ENCODE peak calls at places on chromosomes 11 and 22, in six cellular contexts. L is A549, V is choroid plexus epithelial cell, S is bronchial epithelial cell, F is K562, X is cardiac fibroblast. N is an unnamed sample.

GRCh38 chr11:25163421-25163820 is 666.6 kb downstream of the LUZP2 start:
- DNase-seq in L (no peak), V (peak), S (no peak), F (no peak), X (peak), N (no peak)

GRCh38 chr11:73869234-73869949 is 7.3 kb downstream of the COA4 start:
- DNase-seq in L (peak), V (peak), S (no peak), F (no peak), X (no peak), N (no peak)

GRCh38 chr11:71080239-71081097 is 171.9 kb downstream of the SHANK2 start:
- DNase-seq in L (peak), V (peak), S (peak), F (peak), X (peak), N (peak)

GRCh38 chr11:130786586-130786985 is 129.7 kb downstream of the SNX19 start:
- DNase-seq in L (no peak), V (no peak), S (no peak), F (no peak), X (no peak), N (no peak)

GRCh38 chr11:23924226-23924625 is 572.6 kb upstream of the LUZP2 start:
- DNase-seq in L (no peak), V (no peak), S (no peak), F (no peak), X (no peak), N (no peak)

GRCh38 chr22:36563444-36563843 is 34.5 kb upstream of the EIF3D start:
- DNase-seq in L (no peak), V (no peak), S (no peak), F (no peak), X (no peak), N (no peak)

GRCh38 chr11:38683484-38683883 is 2085.4 kb upstream of the RAG2 start:
- DNase-seq in L (no peak), V (no peak), S (no peak), F (no peak), X (no peak), N (no peak)

GRCh38 chr11:94445641-94446040 is 44.4 kb upstream of the GPR83 start:
- DNase-seq in L (no peak), V (no peak), S (no peak), F (no peak), X (no peak), N (no peak)

GRCh38 chr11:2304156-2305139 is 2.6 kb downstream of the TSPAN32 start:
- DNase-seq in L (no peak), V (no peak), S (no peak), F (no peak), X (peak), N (peak)

GRCh38 chr22:26169312-26170111 is at the start of gene SEZ6L:
- DNase-seq in L (no peak), V (no peak), S (no peak), F (no peak), X (no peak), N (no peak)

GRCh38 chr22:46011627-46012181 is 34.7 kb upstream of the WNT7B start:
- DNase-seq in L (no peak), V (no peak), S (no peak), F (no peak), X (no peak), N (no peak)

GRCh38 chr22:27874185-27874584 is 44.9 kb downstream of the PITPNB start:
- DNase-seq in L (no peak), V (no peak), S (no peak), F (no peak), X (no peak), N (no peak)

GRCh38 chr11:78733031-78733430 is 158.4 kb upstream of the NARS2 start:
- DNase-seq in L (no peak), V (no peak), S (no peak), F (no peak), X (no peak), N (no peak)

GRCh38 chr11:128678017-128678416 is 15.9 kb upstream of the FLI1 start:
- DNase-seq in L (no peak), V (no peak), S (no peak), F (no peak), X (no peak), N (no peak)

GRCh38 chr11:17252704-17253103 is 23.8 kb upstream of the NUCB2 start:
- DNase-seq in L (no peak), V (no peak), S (no peak), F (no peak), X (no peak), N (no peak)

GRCh38 chr11:114183041-114183511 is 113.1 kb upstream of the NNMT start:
- DNase-seq in L (no peak), V (no peak), S (no peak), F (no peak), X (no peak), N (no peak)

DNA sequence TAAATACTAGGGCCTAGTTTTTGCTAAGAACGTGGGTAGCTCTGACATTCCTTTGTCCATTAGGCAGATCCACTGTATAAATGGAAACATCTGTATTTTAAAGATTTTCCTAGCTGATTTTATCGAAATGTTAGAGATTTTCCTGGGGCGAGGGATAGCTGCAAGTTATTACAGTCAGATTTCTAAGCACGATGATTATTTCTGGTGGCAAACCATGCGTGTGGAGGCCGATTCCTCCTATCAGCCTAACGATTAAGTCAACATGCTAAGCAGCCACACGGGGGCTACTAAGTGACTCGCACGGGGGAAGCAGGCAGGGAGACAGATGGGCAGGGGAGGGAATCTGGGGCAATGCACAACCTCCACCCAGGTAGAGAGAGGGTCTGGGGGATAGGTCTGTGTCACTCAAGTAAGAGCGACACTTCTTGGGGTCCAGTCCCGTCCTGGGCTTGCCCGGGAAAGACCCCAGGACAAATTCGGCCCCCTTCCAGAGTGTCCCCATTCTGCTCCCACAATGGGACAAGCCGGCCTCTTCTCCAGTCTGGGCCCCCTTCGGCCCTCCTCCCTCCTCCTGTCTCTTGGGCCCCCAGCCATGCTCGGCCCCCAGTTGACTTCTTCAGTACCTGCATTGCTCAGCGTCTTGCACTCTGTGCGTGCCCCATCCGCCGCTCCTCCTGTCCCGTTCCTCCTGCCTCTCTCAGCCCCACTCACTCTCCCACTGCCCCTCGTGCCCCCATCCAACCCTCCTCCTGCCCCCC is 571 bp downstream of the C11orf24 start:
- DNase-seq in L (peak), V (peak), S (peak), F (peak), X (peak), N (peak)
- H3K4me3 ChIP-seq in L (peak), V (peak), S (peak), F (peak), X (peak), N (peak)

DNA sequence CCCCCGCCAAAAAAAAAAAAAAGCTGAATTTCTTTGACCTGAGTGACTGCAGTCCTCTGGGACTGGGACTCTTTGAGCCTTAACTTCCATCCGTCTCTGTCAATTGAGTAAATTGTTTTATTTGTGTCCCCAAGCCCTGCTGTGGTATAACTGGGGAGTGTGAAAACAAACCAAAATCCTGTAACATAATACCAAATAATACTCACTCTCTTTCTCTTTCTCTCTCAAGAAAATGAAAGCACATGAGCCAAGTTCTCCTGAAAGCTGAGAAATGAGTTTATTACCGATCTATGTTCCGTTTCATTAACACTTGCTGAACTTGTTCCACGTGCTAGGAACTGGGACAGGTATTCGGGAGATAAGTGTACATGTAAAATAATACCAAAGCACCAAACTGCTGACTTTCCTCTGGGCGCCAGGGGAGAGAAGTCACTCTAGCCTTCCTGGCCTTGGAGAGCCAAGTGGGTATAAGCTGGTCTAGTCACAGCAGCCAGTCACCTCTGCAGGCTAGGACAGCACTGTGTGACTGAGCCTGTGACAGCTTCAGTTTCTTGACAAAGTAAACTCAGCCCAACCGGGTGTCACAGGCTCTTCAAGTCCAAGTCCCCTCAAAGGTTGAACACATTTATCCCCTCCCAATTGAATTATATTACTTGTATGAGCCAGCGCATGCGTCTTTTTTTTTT is 23.1 kb downstream of the CD6 start:
- DNase-seq in L (no peak), V (no peak), S (no peak), F (no peak), X (no peak), N (no peak)
- H3K4me3 ChIP-seq in L (no peak), V (no peak), S (no peak), F (no peak), X (no peak), N (no peak)

GRCh38 chr22:49092751-49093150 is 734.9 kb downstream of the BRD1 start:
- DNase-seq in L (no peak), V (no peak), S (no peak), F (no peak), X (no peak), N (no peak)

GRCh38 chr22:49091917-49092545 is 735.6 kb downstream of the BRD1 start:
- DNase-seq in L (no peak), V (no peak), S (no peak), F (no peak), X (no peak), N (no peak)

GRCh38 chr22:49094151-49094550 is 733.5 kb downstream of the BRD1 start:
- DNase-seq in L (no peak), V (no peak), S (no peak), F (no peak), X (no peak), N (no peak)

GRCh38 chr22:49094858-49095257 is 732.8 kb downstream of the BRD1 start:
- DNase-seq in L (no peak), V (no peak), S (no peak), F (no peak), X (no peak), N (no peak)

DNA sequence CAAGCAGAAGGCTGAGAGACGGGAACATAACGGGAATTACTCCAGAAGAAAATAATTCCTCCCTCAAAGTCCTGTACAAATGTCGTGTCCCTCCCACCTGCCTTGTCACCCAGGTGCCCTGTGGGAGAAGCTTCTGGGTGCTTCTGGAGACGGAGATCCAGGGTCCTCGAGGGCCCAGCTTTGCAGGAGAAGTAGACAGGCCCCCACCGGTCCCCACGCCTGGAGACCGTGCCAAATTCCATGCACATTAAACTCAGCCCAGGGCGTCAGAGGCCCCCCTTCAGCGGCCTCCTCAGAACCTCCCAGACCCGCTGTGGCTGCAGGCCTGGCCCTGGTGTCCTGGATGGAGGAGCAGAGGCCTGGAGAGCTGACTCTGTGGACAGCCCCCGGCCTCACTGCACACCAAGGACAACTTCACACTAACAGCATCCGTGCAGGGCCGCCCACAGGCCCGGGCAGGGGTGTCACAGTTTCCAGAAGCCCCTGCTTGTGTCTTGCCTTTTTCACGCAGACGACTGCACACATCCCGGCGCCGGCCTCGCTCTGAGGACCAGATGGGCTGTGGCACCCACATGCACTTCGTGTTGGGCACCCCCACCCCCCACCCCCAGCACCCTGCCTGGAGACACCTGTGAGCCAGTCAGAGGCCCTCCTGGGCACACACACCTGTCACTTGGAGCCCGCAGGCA is 734.3 kb downstream of the BRD1 start:
- DNase-seq in L (no peak), V (no peak), S (no peak), F (no peak), X (no peak), N (no peak)
- H3K4me3 ChIP-seq in L (no peak), V (no peak), S (no peak), F (no peak), X (no peak), N (no peak)

GRCh38 chr11:86803641-86804040 is 3.3 kb downstream of the PRSS23 start:
- DNase-seq in L (no peak), V (no peak), S (peak), F (no peak), X (no peak), N (no peak)
- H3K4me3 ChIP-seq in L (peak), V (no peak), S (no peak), F (no peak), X (no peak), N (no peak)

N was measured in fibroblast of villous mesenchyme.